ENCODE peak calls at places on chromosomes 2 and 18, in seven cellular contexts. T is fibroblast of lung, L is heart left ventricle, B is prostate gland, Y is tibial nerve, G is cardiac muscle cell, F is right cardiac atrium. Z is an unnamed sample.
A peak's percentile ranks its signal among the peaks of the same experiment; 100 is the strongest.

GRCh38 chr2:133377021-133377481 is 191.2 kb downstream of the NCKAP5 start:
- DNase-seq in T (peak; percentile 90), L (no peak), B (no peak), Y (no peak), G (no peak), F (no peak), Z (no peak)

GRCh38 chr2:165758276-165758675 is 35.8 kb downstream of the GALNT3 start:
- DNase-seq in T (no peak), L (no peak), B (no peak), Y (no peak), G (no peak), F (no peak), Z (no peak)

GRCh38 chr2:152504618-152505017 is 169.6 kb downstream of the FMNL2 start:
- DNase-seq in T (peak; percentile 81), L (no peak), B (no peak), Y (no peak), G (no peak), F (no peak), Z (no peak)

GRCh38 chr18:55003695-55004094 is 44.4 kb upstream of the CCDC68 start:
- DNase-seq in T (no peak), L (no peak), B (no peak), Y (no peak), G (no peak), F (no peak), Z (no peak)

GRCh38 chr2:27566628-27567027 is 16.2 kb upstream of the ZNF512 start:
- DNase-seq in T (peak; percentile 80), L (no peak), B (no peak), Y (no peak), G (no peak), F (no peak), Z (no peak)

GRCh38 chr2:221600388-221600787 is 28.3 kb upstream of the EPHA4 start:
- DNase-seq in T (no peak), L (no peak), B (no peak), Y (no peak), G (no peak), F (no peak), Z (no peak)

GRCh38 chr18:43606800-43607199 is 329.5 kb upstream of the SYT4 start:
- DNase-seq in T (no peak), L (no peak), B (no peak), Y (no peak), G (no peak), F (peak; percentile 28), Z (no peak)

GRCh38 chr2:30662268-30663131 is 144.7 kb downstream of the CAPN13 start:
- DNase-seq in T (peak; percentile 84), L (no peak), B (no peak), Y (no peak), G (no peak), F (no peak), Z (no peak)

GRCh38 chr2:150621800-150622199 is 134.3 kb upstream of the RND3 start:
- DNase-seq in T (peak; percentile 94), L (no peak), B (no peak), Y (no peak), G (no peak), F (no peak), Z (no peak)

GRCh38 chr2:191581003-191581402 is 96.9 kb upstream of the NABP1 start:
- DNase-seq in T (no peak), L (no peak), B (no peak), Y (no peak), G (no peak), F (no peak), Z (no peak)

GRCh38 chr2:112958428-112959108 is 19.2 kb upstream of the IL36G start:
- DNase-seq in T (peak; percentile 32), L (no peak), B (peak; percentile 16), Y (no peak), G (peak; percentile 52), F (no peak), Z (peak; percentile 51)

DNA sequence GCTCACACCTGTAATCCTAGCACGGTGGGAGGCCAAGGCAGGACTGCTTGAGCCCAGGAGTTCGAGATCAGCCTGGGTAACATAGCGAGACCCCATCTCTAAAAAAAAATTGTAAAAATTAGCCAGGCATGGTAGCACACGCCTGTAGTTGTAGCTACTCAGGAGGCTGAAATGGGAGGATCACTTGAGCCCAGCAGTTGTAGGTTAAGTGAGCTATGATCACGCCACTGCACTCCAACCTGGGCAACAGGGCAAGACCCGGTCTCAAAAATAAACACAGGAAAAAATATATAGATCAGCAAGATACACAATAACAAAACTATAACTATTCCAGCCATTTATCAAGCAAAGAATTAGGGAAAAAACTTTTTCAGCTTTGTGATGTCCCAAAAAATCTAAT is 3.0 kb downstream of the SF3B1 start:
- DNase-seq in T (no peak), L (no peak), B (no peak), Y (no peak), G (no peak), F (no peak), Z (no peak)
- H3K4me1 ChIP-seq in T (peaks cover 4% of the 10 kb centered on the region), L (peaks cover 30% of the 10 kb centered on the region), B (peaks cover 10% of the 10 kb centered on the region), Y (peaks cover 60% of the 10 kb centered on the region), G (peaks cover 17% of the 10 kb centered on the region), F (peaks cover 12% of the 10 kb centered on the region), Z (peaks cover 42% of the 10 kb centered on the region)

GRCh38 chr18:78503129-78503528 is 476.5 kb upstream of the SALL3 start:
- DNase-seq in T (no peak), L (no peak), B (no peak), Y (no peak), G (no peak), F (no peak), Z (no peak)

GRCh38 chr18:78506031-78506461 is 473.6 kb upstream of the SALL3 start:
- DNase-seq in T (no peak), L (no peak), B (no peak), Y (no peak), G (peak; percentile 9), F (no peak), Z (no peak)

GRCh38 chr18:78511666-78512065 is 468.0 kb upstream of the SALL3 start:
- DNase-seq in T (no peak), L (no peak), B (no peak), Y (no peak), G (no peak), F (no peak), Z (no peak)

GRCh38 chr18:78510636-78511035 is 469.0 kb upstream of the SALL3 start:
- DNase-seq in T (no peak), L (no peak), B (no peak), Y (no peak), G (no peak), F (no peak), Z (no peak)

DNA sequence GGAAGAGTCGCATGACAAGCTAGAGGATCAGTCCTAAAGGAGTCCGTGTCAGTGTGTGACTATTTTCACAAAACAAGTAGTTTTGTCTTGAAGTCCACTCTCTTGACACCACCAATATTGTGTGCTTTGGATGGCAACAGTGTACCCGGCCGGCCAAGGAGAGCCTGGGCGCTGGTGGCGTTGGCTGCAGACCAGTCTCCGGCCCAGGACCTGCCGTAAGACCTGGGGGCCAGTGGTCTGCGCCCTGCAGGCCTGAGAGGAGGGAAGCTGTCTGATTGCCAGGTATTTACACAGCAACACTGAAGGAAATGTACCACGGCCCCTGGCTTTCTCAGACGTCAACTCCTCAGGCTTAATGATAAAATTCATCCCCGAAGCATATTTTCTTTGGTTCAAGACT is 472.4 kb upstream of the SALL3 start:
- DNase-seq in T (no peak), L (no peak), B (no peak), Y (no peak), G (no peak), F (no peak), Z (no peak)
- H3K9me3 ChIP-seq in T (no peaks in the 10 kb centered on the region), L (no peaks in the 10 kb centered on the region), B (no peaks in the 10 kb centered on the region), Y (no peaks in the 10 kb centered on the region), G (no peaks in the 10 kb centered on the region), F (no peaks in the 10 kb centered on the region), Z (no peaks in the 10 kb centered on the region)

GRCh38 chr18:35618703-35619102 is 37.2 kb downstream of the GALNT1 start:
- DNase-seq in T (peak; percentile 28), L (no peak), B (no peak), Y (no peak), G (peak; percentile 15), F (no peak), Z (no peak)

GRCh38 chr18:35619941-35620340 is 38.4 kb downstream of the GALNT1 start:
- DNase-seq in T (no peak), L (no peak), B (no peak), Y (no peak), G (no peak), F (no peak), Z (no peak)

GRCh38 chr18:35619468-35619867 is 37.9 kb downstream of the GALNT1 start:
- DNase-seq in T (peak; percentile 45), L (peak; percentile 27), B (no peak), Y (no peak), G (no peak), F (peak; percentile 54), Z (no peak)

GRCh38 chr18:35618289-35618688 is 36.7 kb downstream of the GALNT1 start:
- DNase-seq in T (no peak), L (no peak), B (no peak), Y (no peak), G (no peak), F (no peak), Z (no peak)

GRCh38 chr18:35620765-35621164 is 39.2 kb downstream of the GALNT1 start:
- DNase-seq in T (peak; percentile 10), L (no peak), B (no peak), Y (no peak), G (no peak), F (no peak), Z (no peak)
- H3K4me1 ChIP-seq in T (no peaks in the 10 kb centered on the region), L (peaks cover 20% of the 10 kb centered on the region), B (no peaks in the 10 kb centered on the region), Y (peaks cover 23% of the 10 kb centered on the region), G (peaks cover 36% of the 10 kb centered on the region), F (peaks cover 9% of the 10 kb centered on the region), Z (peaks cover 32% of the 10 kb centered on the region)

DNA sequence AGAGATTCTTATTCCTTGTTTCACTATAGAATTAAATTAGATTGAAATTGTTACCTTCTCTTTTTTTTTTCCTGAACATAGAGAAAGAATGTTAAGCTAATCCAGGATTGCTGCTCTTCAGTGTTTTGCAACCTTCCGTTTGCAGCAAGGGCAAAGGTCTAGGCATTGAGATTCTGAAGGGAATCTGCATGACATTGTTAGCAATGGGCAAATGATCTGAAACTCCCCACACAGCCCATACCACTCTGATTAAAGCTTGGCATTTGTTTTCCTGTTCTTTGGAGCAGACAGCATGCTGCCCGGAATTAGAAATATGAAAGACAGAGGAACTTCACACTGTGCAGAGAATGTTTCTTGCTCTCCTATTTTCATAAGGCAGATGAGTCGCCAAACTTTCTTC is 551.8 kb downstream of the SOCS6 start:
- DNase-seq in T (no peak), L (no peak), B (no peak), Y (no peak), G (no peak), F (no peak), Z (no peak)
- H3K9me3 ChIP-seq in T (no peaks in the 10 kb centered on the region), L (no peaks in the 10 kb centered on the region), B (no peaks in the 10 kb centered on the region), Y (no peaks in the 10 kb centered on the region), G (no peaks in the 10 kb centered on the region), F (no peaks in the 10 kb centered on the region), Z (no peaks in the 10 kb centered on the region)

GRCh38 chr2:177264209-177264538 is 353 bp downstream of the NFE2L2 start:
- DNase-seq in T (no peak), L (no peak), B (no peak), Y (no peak), G (peak; percentile 62), F (no peak), Z (no peak)
- H3K4me1 ChIP-seq in T (peaks cover 4% of the 10 kb centered on the region), L (peaks cover 29% of the 10 kb centered on the region), B (no peaks in the 10 kb centered on the region), Y (peaks cover 38% of the 10 kb centered on the region), G (peaks cover 32% of the 10 kb centered on the region), F (no peaks in the 10 kb centered on the region), Z (peaks cover 27% of the 10 kb centered on the region)

Z was measured in naive thymus-derived CD4-positive, alpha-beta T cell.